ENCODE peak calls at places on chromosomes 6 and 20, in five cellular contexts. One of them, this sample, is unnamed.

GRCh38 chr20:61328906-61329558 is 77.0 kb downstream of the CDH4 start:
- DNase-seq in kidney: no peak
- DNase-seq in stimulated activated CD4-positive, alpha-beta T cell treated with anti-CD3 and anti-CD28 coated beads, Interleukin-4, amount 100 ng/mL, for 24 hours: no peak
- DNase-seq in stimulated activated CD8-positive, alpha-beta memory T cell treated with anti-CD3 and anti-CD28 coated beads, Interleukin-2, amount 100 ng/mL, for 1 hour: no peak
- DNase-seq in posterior vena cava: no peak
- DNase-seq in this sample: no peak

GRCh38 chr20:16271450-16271849 is 301.8 kb downstream of the KIF16B start:
- DNase-seq in kidney: no peak
- DNase-seq in stimulated activated CD4-positive, alpha-beta T cell treated with anti-CD3 and anti-CD28 coated beads, Interleukin-4, amount 100 ng/mL, for 24 hours: no peak
- DNase-seq in stimulated activated CD8-positive, alpha-beta memory T cell treated with anti-CD3 and anti-CD28 coated beads, Interleukin-2, amount 100 ng/mL, for 1 hour: no peak
- DNase-seq in posterior vena cava: no peak
- DNase-seq in this sample: no peak

GRCh38 chr6:70310063-70310694 is 7.3 kb upstream of the COL9A1 start:
- DNase-seq in kidney: no peak
- DNase-seq in stimulated activated CD4-positive, alpha-beta T cell treated with anti-CD3 and anti-CD28 coated beads, Interleukin-4, amount 100 ng/mL, for 24 hours: no peak
- DNase-seq in stimulated activated CD8-positive, alpha-beta memory T cell treated with anti-CD3 and anti-CD28 coated beads, Interleukin-2, amount 100 ng/mL, for 1 hour: no peak
- DNase-seq in posterior vena cava: no peak
- DNase-seq in this sample: no peak

GRCh38 chr6:116010400-116011095 is 50.1 kb downstream of the FRK start:
- DNase-seq in kidney: peak
- DNase-seq in stimulated activated CD4-positive, alpha-beta T cell treated with anti-CD3 and anti-CD28 coated beads, Interleukin-4, amount 100 ng/mL, for 24 hours: peak
- DNase-seq in stimulated activated CD8-positive, alpha-beta memory T cell treated with anti-CD3 and anti-CD28 coated beads, Interleukin-2, amount 100 ng/mL, for 1 hour: peak
- DNase-seq in posterior vena cava: peak
- DNase-seq in this sample: peak

GRCh38 chr20:32411955-32412706 is 54.0 kb downstream of the ASXL1 start:
- DNase-seq in kidney: no peak
- DNase-seq in stimulated activated CD4-positive, alpha-beta T cell treated with anti-CD3 and anti-CD28 coated beads, Interleukin-4, amount 100 ng/mL, for 24 hours: no peak
- DNase-seq in stimulated activated CD8-positive, alpha-beta memory T cell treated with anti-CD3 and anti-CD28 coated beads, Interleukin-2, amount 100 ng/mL, for 1 hour: no peak
- DNase-seq in posterior vena cava: no peak
- DNase-seq in this sample: no peak

GRCh38 chr6:154302111-154302752 is 54.4 kb downstream of the IPCEF1 start:
- DNase-seq in kidney: no peak
- DNase-seq in stimulated activated CD4-positive, alpha-beta T cell treated with anti-CD3 and anti-CD28 coated beads, Interleukin-4, amount 100 ng/mL, for 24 hours: peak
- DNase-seq in stimulated activated CD8-positive, alpha-beta memory T cell treated with anti-CD3 and anti-CD28 coated beads, Interleukin-2, amount 100 ng/mL, for 1 hour: no peak
- DNase-seq in posterior vena cava: no peak
- DNase-seq in this sample: no peak

GRCh38 chr6:56026461-56027180 is 151.2 kb upstream of the BMP5 start:
- DNase-seq in kidney: no peak
- DNase-seq in stimulated activated CD4-positive, alpha-beta T cell treated with anti-CD3 and anti-CD28 coated beads, Interleukin-4, amount 100 ng/mL, for 24 hours: no peak
- DNase-seq in stimulated activated CD8-positive, alpha-beta memory T cell treated with anti-CD3 and anti-CD28 coated beads, Interleukin-2, amount 100 ng/mL, for 1 hour: no peak
- DNase-seq in posterior vena cava: no peak
- DNase-seq in this sample: no peak

GRCh38 chr20:60138263-60139127 is 180.3 kb downstream of the CDH26 start:
- DNase-seq in kidney: peak
- DNase-seq in stimulated activated CD4-positive, alpha-beta T cell treated with anti-CD3 and anti-CD28 coated beads, Interleukin-4, amount 100 ng/mL, for 24 hours: peak
- DNase-seq in stimulated activated CD8-positive, alpha-beta memory T cell treated with anti-CD3 and anti-CD28 coated beads, Interleukin-2, amount 100 ng/mL, for 1 hour: no peak
- DNase-seq in posterior vena cava: peak
- DNase-seq in this sample: no peak

GRCh38 chr6:143515766-143516355 is 4.3 kb upstream of the FUCA2 start:
- DNase-seq in kidney: no peak
- DNase-seq in stimulated activated CD4-positive, alpha-beta T cell treated with anti-CD3 and anti-CD28 coated beads, Interleukin-4, amount 100 ng/mL, for 24 hours: no peak
- DNase-seq in stimulated activated CD8-positive, alpha-beta memory T cell treated with anti-CD3 and anti-CD28 coated beads, Interleukin-2, amount 100 ng/mL, for 1 hour: no peak
- DNase-seq in posterior vena cava: no peak
- DNase-seq in this sample: no peak

This sample was measured in stimulated activated naive CD4-positive, alpha-beta T cell treated with Interleukin-2 at 50 U/mL for 16 hours.